ENCODE peak calls at places on chromosomes 2 and 18, in ten cellular contexts. K is BE2C; B is PC-3; D is H9; V is psoas muscle; Y is ovary; W is lung; L is WERI-Rb-1; N is lower lobe of right lung; R is CD8-positive, alpha-beta T cell. F is an unnamed sample. For H3K9me3, the result is how much of the 10 kb centered on the place peaks cover.

GRCh38 chr2:163248321-163249090 is 409.9 kb upstream of the KCNH7 start:
- DNase-seq in W (no peak), K (no peak), L (no peak), B (no peak), V (no peak), Y (no peak), D (no peak), N (no peak), R (no peak), F (no peak)

GRCh38 chr2:85804583-85804982 is 50.8 kb downstream of the ATOH8 start:
- DNase-seq in D (no peak), L (no peak), V (no peak), N (no peak), B (peak), Y (peak), R (no peak), K (no peak), W (no peak), F (no peak)

GRCh38 chr2:169961911-169962310 is 134.7 kb downstream of the UBR3 start:
- DNase-seq in W (no peak), N (peak), V (peak), R (no peak), D (no peak), B (no peak), K (no peak), L (no peak), Y (no peak), F (no peak)

GRCh38 chr18:57077786-57078552 is 68.9 kb upstream of the BOD1L2 start:
- DNase-seq in W (no peak), D (peak), B (no peak), N (no peak), Y (no peak), K (no peak), V (no peak), R (no peak), L (no peak), F (no peak)

GRCh38 chr2:176435691-176436215 is 166.5 kb downstream of the MTX2 start:
- DNase-seq in W (no peak), K (no peak), V (no peak), Y (no peak), D (no peak), B (no peak), N (no peak), R (no peak), L (no peak), F (no peak)

GRCh38 chr2:238645095-238645494 is 202.8 kb upstream of the TWIST2 start:
- DNase-seq in W (no peak), Y (no peak), L (no peak), D (no peak), B (no peak), R (no peak), V (no peak), K (no peak), N (no peak), F (no peak)

GRCh38 chr2:211760103-211760502 is 778.5 kb downstream of the ERBB4 start:
- DNase-seq in L (no peak), Y (no peak), N (no peak), V (no peak), B (no peak), W (no peak), R (no peak), K (no peak), D (no peak), F (no peak)

GRCh38 chr18:9741821-9742541 is 33.9 kb downstream of the RAB31 start:
- DNase-seq in N (no peak), K (peak), D (peak), Y (no peak), R (no peak), W (no peak), V (peak), L (no peak), B (peak), F (no peak)

GRCh38 chr2:30450025-30450424 is 3.0 kb downstream of the LCLAT1 start:
- DNase-seq in W (no peak), K (no peak), R (no peak), Y (no peak), L (no peak), N (no peak), D (no peak), B (no peak), V (no peak), F (no peak)

GRCh38 chr2:134782792-134783191 is 55.6 kb upstream of the ACMSD start:
- DNase-seq in R (no peak), W (peak), L (no peak), Y (no peak), B (no peak), K (no peak), D (no peak), V (no peak), N (no peak), F (no peak)

GRCh38 chr2:185676316-185676715 is 62.3 kb upstream of the FSIP2 start:
- DNase-seq in N (no peak), Y (no peak), W (no peak), V (no peak), K (no peak), R (no peak), D (no peak), B (peak), L (no peak), F (no peak)

GRCh38 chr18:48905541-48905940 is 45.2 kb downstream of the SMAD7 start:
- DNase-seq in N (no peak), L (no peak), K (no peak), W (no peak), R (no peak), V (no peak), D (no peak), Y (no peak), B (peak), F (no peak)

GRCh38 chr2:8592736-8593135 is 89.1 kb upstream of the ID2 start:
- DNase-seq in B (peak), D (no peak), L (no peak), V (no peak), W (no peak), K (no peak), N (peak), R (no peak), Y (no peak), F (no peak)

GRCh38 chr2:226256709-226257401 is 542.8 kb downstream of the IRS1 start:
- DNase-seq in D (no peak), B (peak), R (no peak), K (no peak), W (no peak), Y (no peak), V (no peak), L (no peak), N (no peak), F (no peak)

GRCh38 chr2:1778566-1778965 is 34.3 kb upstream of the PXDN start:
- DNase-seq in B (no peak), D (no peak), Y (no peak), N (no peak), W (no peak), L (no peak), V (no peak), K (no peak), R (no peak), F (no peak)

GRCh38 chr2:221529943-221530652 is 42.0 kb downstream of the EPHA4 start:
- DNase-seq in Y (no peak), R (no peak), N (no peak), K (no peak), B (peak), V (no peak), L (no peak), W (no peak), D (no peak), F (no peak)

GRCh38 chr2:235967358-235967757 is 200.8 kb downstream of the GBX2 start:
- DNase-seq in W (no peak), N (no peak), K (no peak), Y (no peak), D (peak), V (no peak), R (no peak), L (no peak), B (no peak), F (no peak)

GRCh38 chr2:1432726-1433125 is 19.5 kb downstream of the TPO start:
- DNase-seq in V (no peak), K (no peak), N (no peak), Y (no peak), R (no peak), L (no peak), D (no peak), B (no peak), W (no peak), F (no peak)

GRCh38 chr2:130351495-130352125 is 4.2 kb upstream of the PTPN18 start:
- DNase-seq in K (no peak), Y (no peak), N (no peak), B (no peak), D (no peak), R (no peak), W (peak), V (no peak), L (no peak), F (no peak)

GRCh38 chr18:14104906-14105748 is 27.1 kb downstream of the ZNF519 start:
- DNase-seq in R (no peak), K (no peak), Y (no peak), V (no peak), N (no peak), B (peak), W (no peak), L (no peak), D (no peak), F (no peak)
- H3K9me3 ChIP-seq in R (under half), K (under half), Y (under half), V (under half), N (under half), B (under half), W (under half), L (under half), D (under half), F (under half)

GRCh38 chr2:49532702-49533101 is 378.4 kb upstream of the FSHR start:
- DNase-seq in Y (no peak), V (no peak), W (no peak), N (no peak), D (no peak), B (no peak), L (no peak), R (no peak), K (no peak), F (no peak)
- H3K9me3 ChIP-seq in Y (under half), V (under half), W (under half), N (under half), D (under half), B (under half), L (under half), R (under half), K (under half), F (under half)

DNA sequence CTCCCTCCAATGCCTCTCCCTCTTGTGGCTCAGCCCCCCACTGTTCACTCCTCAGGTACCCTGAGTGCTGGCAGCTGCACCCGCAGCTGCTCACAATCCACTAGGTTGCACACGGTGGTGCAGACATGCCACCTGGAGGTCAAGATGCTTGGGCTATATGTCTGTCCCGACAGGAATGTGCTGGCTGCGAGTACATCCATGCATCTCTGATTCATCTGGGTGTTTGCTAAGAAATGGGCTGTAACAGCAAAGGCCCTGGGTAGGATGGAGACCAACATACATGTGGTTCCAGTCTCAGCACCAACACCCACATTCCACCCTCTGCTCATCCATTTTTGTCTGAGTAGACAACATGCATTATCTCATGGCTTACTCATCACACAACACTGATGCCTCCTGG is 31.3 kb downstream of the ANKMY1 start:
- DNase-seq in V (no peak), N (no peak), K (no peak), L (no peak), B (no peak), R (no peak), W (no peak), Y (no peak), D (no peak), F (no peak)
- H3K9me3 ChIP-seq in V (under half), N (under half), K (under half), L (under half), B (under half), R (under half), W (under half), Y (under half), D (under half), F (under half)

GRCh38 chr18:8536922-8537321 is 72.3 kb upstream of the RAB12 start:
- DNase-seq in D (no peak), V (no peak), W (no peak), L (no peak), K (no peak), B (no peak), R (no peak), N (no peak), Y (no peak), F (no peak)

GRCh38 chr18:8538935-8539334 is 70.3 kb upstream of the RAB12 start:
- DNase-seq in R (no peak), W (no peak), K (no peak), N (no peak), Y (no peak), L (no peak), B (no peak), V (no peak), D (no peak), F (no peak)

GRCh38 chr18:8537400-8537799 is 71.8 kb upstream of the RAB12 start:
- DNase-seq in N (no peak), Y (no peak), R (no peak), L (no peak), W (no peak), B (no peak), D (no peak), V (no peak), K (no peak), F (no peak)

DNA sequence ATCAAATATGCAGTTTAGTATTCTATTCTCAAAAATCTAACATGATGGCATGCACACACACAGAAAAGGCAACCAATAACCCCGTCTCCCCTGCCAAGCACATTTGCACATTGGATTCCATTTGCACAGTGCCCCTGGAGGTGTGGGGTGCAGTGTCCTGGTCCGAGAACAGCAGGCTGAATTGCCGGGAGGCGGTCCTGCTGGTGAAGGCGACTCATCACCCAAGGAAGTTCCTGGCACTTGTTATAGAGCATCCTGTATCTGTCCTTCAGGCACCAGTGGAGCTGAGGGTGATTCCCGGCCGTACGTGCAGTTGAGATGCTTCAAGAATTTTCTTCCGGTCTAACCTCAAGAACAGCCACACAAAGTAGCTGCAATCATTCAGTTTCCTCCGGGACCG is 73.0 kb upstream of the RAB12 start:
- DNase-seq in L (no peak), D (no peak), V (no peak), Y (no peak), R (no peak), W (no peak), K (no peak), N (no peak), B (no peak), F (no peak)
- H3K9me3 ChIP-seq in L (under half), D (under half), V (under half), Y (under half), R (under half), W (under half), K (under half), N (under half), B (under half), F (under half)

GRCh38 chr2:95234806-95235205 is 27.5 kb downstream of the ZNF892 start:
- DNase-seq in Y (no peak), K (no peak), B (no peak), N (no peak), V (no peak), R (no peak), W (no peak), L (no peak), D (no peak), F (no peak)

GRCh38 chr2:95232232-95232631 is 24.9 kb downstream of the ZNF892 start:
- DNase-seq in N (no peak), R (no peak), L (no peak), B (peak), W (no peak), V (no peak), Y (no peak), D (no peak), K (no peak), F (no peak)

GRCh38 chr2:95234286-95234785 is 27.0 kb downstream of the ZNF892 start:
- DNase-seq in L (no peak), D (no peak), W (no peak), B (no peak), V (no peak), K (no peak), Y (no peak), R (no peak), N (no peak), F (no peak)

GRCh38 chr2:95231723-95232122 is 24.4 kb downstream of the ZNF892 start:
- DNase-seq in N (peak), L (peak), R (no peak), K (peak), Y (no peak), D (peak), W (peak), B (peak), V (no peak), F (no peak)
- H3K9me3 ChIP-seq in N (under half), L (under half), R (under half), K (under half), Y (under half), D (under half), W (under half), B (under half), V (under half), F (under half)

GRCh38 chr2:118844261-118845004 is 3.0 kb downstream of the EN1 start:
- DNase-seq in L (no peak), K (no peak), Y (no peak), N (no peak), W (no peak), V (no peak), D (peak), R (no peak), B (no peak), F (no peak)
- H3K9me3 ChIP-seq in L (under half), K (under half), Y (under half), N (under half), W (under half), V (under half), D (under half), R (under half), B (under half), F (under half)

F was measured in T-helper 17 cell.